ENCODE peak calls at places on chromosome 10, in five cellular contexts. One of them, this sample, is unnamed. For H3K4me1, the result is how much of the 10 kb centered on the place peaks cover.

GRCh38 chr10:47269294-47269693 is 30.7 kb upstream of the GDF10 start:
- DNase-seq in A549: no peak
- DNase-seq in K562: no peak
- DNase-seq in GM12878: no peak
- DNase-seq in HepG2: no peak
- DNase-seq in this sample: peak

GRCh38 chr10:16948335-16948734 is 131.1 kb upstream of the RSU1 start:
- DNase-seq in A549: no peak
- DNase-seq in K562: no peak
- DNase-seq in GM12878: no peak
- DNase-seq in HepG2: no peak
- DNase-seq in this sample: no peak

GRCh38 chr10:7428673-7429350 is 18.0 kb upstream of the SFMBT2 start:
- DNase-seq in A549: no peak
- DNase-seq in K562: no peak
- DNase-seq in GM12878: no peak
- DNase-seq in HepG2: no peak
- DNase-seq in this sample: no peak

GRCh38 chr10:112956631-112957350 is 6.7 kb downstream of the TCF7L2 start:
- DNase-seq in A549: no peak
- DNase-seq in K562: no peak
- DNase-seq in GM12878: no peak
- DNase-seq in HepG2: no peak
- DNase-seq in this sample: peak

GRCh38 chr10:37643187-37643586 is 214.2 kb downstream of the ZNF248 start:
- DNase-seq in A549: no peak
- DNase-seq in K562: no peak
- DNase-seq in GM12878: no peak
- DNase-seq in HepG2: no peak
- DNase-seq in this sample: no peak

GRCh38 chr10:34290412-34291082 is 524.5 kb downstream of the PARD3 start:
- DNase-seq in A549: no peak
- DNase-seq in K562: no peak
- DNase-seq in GM12878: no peak
- DNase-seq in HepG2: peak
- DNase-seq in this sample: no peak

GRCh38 chr10:5565205-5565545 is 40.4 kb downstream of the CALML3 start:
- DNase-seq in A549: no peak
- DNase-seq in K562: no peak
- DNase-seq in GM12878: no peak
- DNase-seq in HepG2: no peak
- DNase-seq in this sample: no peak

GRCh38 chr10:74683621-74684114 is 142.7 kb upstream of the KAT6B start:
- DNase-seq in A549: no peak
- DNase-seq in K562: no peak
- DNase-seq in GM12878: no peak
- DNase-seq in HepG2: peak
- DNase-seq in this sample: no peak

GRCh38 chr10:27701971-27702537 is 43.6 kb downstream of the MKX start:
- DNase-seq in A549: no peak
- DNase-seq in K562: no peak
- DNase-seq in GM12878: no peak
- DNase-seq in HepG2: no peak
- DNase-seq in this sample: peak

GRCh38 chr10:7260412-7260900 is 150.4 kb downstream of the SFMBT2 start:
- DNase-seq in A549: peak
- DNase-seq in K562: peak
- DNase-seq in GM12878: peak
- DNase-seq in HepG2: peak
- DNase-seq in this sample: peak

GRCh38 chr10:18540195-18540594 is 111.2 kb downstream of the NSUN6 start:
- DNase-seq in A549: no peak
- DNase-seq in K562: no peak
- DNase-seq in GM12878: no peak
- DNase-seq in HepG2: no peak
- DNase-seq in this sample: no peak

GRCh38 chr10:6054884-6055283 is 7.3 kb downstream of the IL2RA start:
- DNase-seq in A549: no peak
- DNase-seq in K562: no peak
- DNase-seq in GM12878: no peak
- DNase-seq in HepG2: no peak
- DNase-seq in this sample: no peak

GRCh38 chr10:133258818-133259602 is 17.7 kb downstream of the ADAM8 start:
- DNase-seq in A549: peak
- DNase-seq in K562: no peak
- DNase-seq in GM12878: no peak
- DNase-seq in HepG2: peak
- DNase-seq in this sample: no peak

GRCh38 chr10:123835575-123835974 is 56.0 kb downstream of the CPXM2 start:
- DNase-seq in A549: no peak
- DNase-seq in K562: no peak
- DNase-seq in GM12878: peak
- DNase-seq in HepG2: no peak
- DNase-seq in this sample: no peak

GRCh38 chr10:88879754-88880286 is at the start of gene STAMBPL1:
- DNase-seq in A549: peak
- DNase-seq in K562: no peak
- DNase-seq in GM12878: peak
- DNase-seq in HepG2: no peak
- DNase-seq in this sample: no peak

GRCh38 chr10:110380255-110380654 is 75.5 kb upstream of the SMNDC1 start:
- DNase-seq in A549: no peak
- DNase-seq in K562: no peak
- DNase-seq in GM12878: no peak
- DNase-seq in HepG2: no peak
- DNase-seq in this sample: no peak

GRCh38 chr10:114413398-114413797 is 9.1 kb upstream of the AFAP1L2 start:
- DNase-seq in A549: peak
- DNase-seq in K562: no peak
- DNase-seq in GM12878: no peak
- DNase-seq in HepG2: no peak
- DNase-seq in this sample: no peak

GRCh38 chr10:36634916-36635315 is 490.5 kb upstream of the ANKRD30A start:
- DNase-seq in A549: no peak
- DNase-seq in K562: no peak
- DNase-seq in GM12878: no peak
- DNase-seq in HepG2: no peak
- DNase-seq in this sample: no peak

GRCh38 chr10:100998183-100998990 is 1.2 kb upstream of the LZTS2 start:
- DNase-seq in A549: peak
- DNase-seq in K562: peak
- DNase-seq in GM12878: no peak
- DNase-seq in HepG2: peak
- DNase-seq in this sample: peak

GRCh38 chr10:132124201-132124920 is 58.6 kb downstream of the JAKMIP3 start:
- DNase-seq in A549: no peak
- DNase-seq in K562: no peak
- DNase-seq in GM12878: no peak
- DNase-seq in HepG2: no peak
- DNase-seq in this sample: no peak

GRCh38 chr10:52308251-52309031 is 5.6 kb upstream of the DKK1 start:
- DNase-seq in A549: peak
- DNase-seq in K562: no peak
- DNase-seq in GM12878: no peak
- DNase-seq in HepG2: peak
- DNase-seq in this sample: peak

GRCh38 chr10:28533315-28533564 is 322 bp downstream of the WAC start:
- DNase-seq in A549: no peak
- DNase-seq in K562: no peak
- DNase-seq in GM12878: no peak
- DNase-seq in HepG2: no peak
- DNase-seq in this sample: no peak

GRCh38 chr10:4033341-4033896 is 248.4 kb upstream of the KLF6 start:
- DNase-seq in A549: no peak
- DNase-seq in K562: no peak
- DNase-seq in GM12878: peak
- DNase-seq in HepG2: no peak
- DNase-seq in this sample: no peak

GRCh38 chr10:113381906-113382562 is 170.8 kb upstream of the HABP2 start:
- DNase-seq in A549: no peak
- DNase-seq in K562: no peak
- DNase-seq in GM12878: no peak
- DNase-seq in HepG2: no peak
- DNase-seq in this sample: no peak

GRCh38 chr10:3902054-3902808 is 117.2 kb upstream of the KLF6 start:
- DNase-seq in A549: no peak
- DNase-seq in K562: no peak
- DNase-seq in GM12878: peak
- DNase-seq in HepG2: peak
- DNase-seq in this sample: no peak

GRCh38 chr10:116371737-116372136 is 47.5 kb downstream of the CCDC172 start:
- DNase-seq in A549: no peak
- DNase-seq in K562: no peak
- DNase-seq in GM12878: no peak
- DNase-seq in HepG2: no peak
- DNase-seq in this sample: no peak

GRCh38 chr10:19283285-19283684 is 234.7 kb downstream of the MALRD1 start:
- DNase-seq in A549: no peak
- DNase-seq in K562: no peak
- DNase-seq in GM12878: no peak
- DNase-seq in HepG2: no peak
- DNase-seq in this sample: no peak

GRCh38 chr10:119908201-119908600 is 15.7 kb downstream of the SEC23IP start:
- DNase-seq in A549: no peak
- DNase-seq in K562: no peak
- DNase-seq in GM12878: no peak
- DNase-seq in HepG2: no peak
- DNase-seq in this sample: no peak

GRCh38 chr10:114822771-114823463 is 1.3 kb downstream of the FHIP2A start:
- DNase-seq in A549: no peak
- DNase-seq in K562: no peak
- DNase-seq in GM12878: no peak
- DNase-seq in HepG2: peak
- DNase-seq in this sample: no peak

GRCh38 chr10:6259153-6259552 is 56.4 kb downstream of the PFKFB3 start:
- DNase-seq in A549: no peak
- DNase-seq in K562: no peak
- DNase-seq in GM12878: no peak
- DNase-seq in HepG2: no peak
- DNase-seq in this sample: no peak

GRCh38 chr10:131162866-131163265 is 148.7 kb downstream of the TCERG1L start:
- DNase-seq in A549: no peak
- DNase-seq in K562: no peak
- DNase-seq in GM12878: no peak
- DNase-seq in HepG2: no peak
- DNase-seq in this sample: no peak

GRCh38 chr10:50972591-50972990 is 87.2 kb upstream of the A1CF start:
- DNase-seq in A549: no peak
- DNase-seq in K562: no peak
- DNase-seq in GM12878: no peak
- DNase-seq in HepG2: peak
- DNase-seq in this sample: no peak

GRCh38 chr10:114821915-114822770 is 563 bp downstream of the FHIP2A start:
- DNase-seq in A549: peak
- DNase-seq in K562: peak
- DNase-seq in GM12878: no peak
- DNase-seq in HepG2: peak
- DNase-seq in this sample: peak

GRCh38 chr10:100879741-100880360 is 32.9 kb upstream of the SLF2 start:
- DNase-seq in A549: no peak
- DNase-seq in K562: peak
- DNase-seq in GM12878: no peak
- DNase-seq in HepG2: peak
- DNase-seq in this sample: peak

GRCh38 chr10:125095776-125096175 is 64.6 kb downstream of the CTBP2 start:
- DNase-seq in A549: no peak
- DNase-seq in K562: no peak
- DNase-seq in GM12878: no peak
- DNase-seq in HepG2: no peak
- DNase-seq in this sample: no peak

GRCh38 chr10:9260690-9261089 is 1206.2 kb downstream of the GATA3 start:
- DNase-seq in A549: no peak
- DNase-seq in K562: no peak
- DNase-seq in GM12878: no peak
- DNase-seq in HepG2: no peak
- DNase-seq in this sample: no peak

GRCh38 chr10:9268176-9268575 is 1213.7 kb downstream of the GATA3 start:
- DNase-seq in A549: no peak
- DNase-seq in K562: no peak
- DNase-seq in GM12878: no peak
- DNase-seq in HepG2: no peak
- DNase-seq in this sample: no peak

GRCh38 chr10:9262770-9263169 is 1208.3 kb downstream of the GATA3 start:
- DNase-seq in A549: no peak
- DNase-seq in K562: no peak
- DNase-seq in GM12878: no peak
- DNase-seq in HepG2: no peak
- DNase-seq in this sample: no peak
- TF ChIP-seq JUNB in A549: no peak
- TF ChIP-seq JUNB in K562: no peak
- TF ChIP-seq JUNB in GM12878: no peak
- TF ChIP-seq JUNB in HepG2: no peak
- TF ChIP-seq JUNB in this sample: no peak

DNA sequence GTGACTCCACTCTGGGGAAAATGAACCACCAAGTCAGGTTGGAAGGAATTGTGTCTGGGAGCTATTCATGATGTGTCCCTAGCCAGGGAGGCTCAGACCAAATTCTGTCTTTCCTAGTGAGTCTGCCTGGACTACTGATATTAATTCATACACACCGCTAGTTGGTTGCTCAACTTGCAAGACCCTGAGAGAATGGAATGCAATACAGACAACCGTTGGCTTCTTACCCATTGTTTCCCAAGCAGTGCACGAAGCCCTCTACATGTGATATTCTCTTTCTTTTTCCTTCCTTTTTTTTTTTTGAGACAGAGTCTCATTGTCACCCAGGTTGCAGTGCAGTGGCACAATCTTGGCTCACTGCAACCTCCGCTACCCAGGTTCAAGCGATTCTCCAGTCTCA is 19.4 kb upstream of the SRGN start:
- DNase-seq in A549: no peak
- DNase-seq in K562: no peak
- DNase-seq in GM12878: no peak
- DNase-seq in HepG2: no peak
- DNase-seq in this sample: no peak
- H3K4me1 ChIP-seq in A549: under half
- H3K4me1 ChIP-seq in K562: under half
- H3K4me1 ChIP-seq in GM12878: under half
- H3K4me1 ChIP-seq in HepG2: under half
- H3K4me1 ChIP-seq in this sample: under half

GRCh38 chr10:49649294-49649693 is 30.2 kb upstream of the C10orf53 start:
- DNase-seq in A549: no peak
- DNase-seq in K562: no peak
- DNase-seq in GM12878: no peak
- DNase-seq in HepG2: no peak
- DNase-seq in this sample: peak
- TF ChIP-seq JUNB in A549: no peak
- TF ChIP-seq JUNB in K562: no peak
- TF ChIP-seq JUNB in GM12878: no peak
- TF ChIP-seq JUNB in HepG2: no peak
- TF ChIP-seq JUNB in this sample: no peak

DNA sequence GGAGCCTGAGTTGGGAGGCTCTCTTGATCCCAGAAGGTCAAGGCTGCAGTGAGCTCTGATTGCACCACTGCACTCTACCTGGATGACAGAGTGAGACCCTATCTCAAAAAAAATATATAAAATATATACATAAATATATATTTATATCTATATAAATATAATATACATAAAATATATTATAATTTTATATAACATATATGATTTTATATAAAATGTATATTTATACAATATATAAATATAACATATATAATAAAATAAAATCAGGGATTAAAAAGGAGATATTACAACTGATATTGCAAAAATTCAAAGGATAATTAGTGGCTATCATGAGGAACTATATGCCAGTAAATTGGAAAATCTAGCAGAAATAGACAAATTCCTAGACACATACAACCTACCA is 353.5 kb upstream of the HPS1 start:
- DNase-seq in A549: no peak
- DNase-seq in K562: no peak
- DNase-seq in GM12878: no peak
- DNase-seq in HepG2: no peak
- DNase-seq in this sample: no peak
- H3K4me1 ChIP-seq in A549: under half
- H3K4me1 ChIP-seq in K562: under half
- H3K4me1 ChIP-seq in GM12878: under half
- H3K4me1 ChIP-seq in HepG2: under half
- H3K4me1 ChIP-seq in this sample: under half